ENCODE peak calls at places on chromosomes 7 and 10, in four cellular contexts. One of them, this sample, is unnamed.

GRCh38 chr7:92397542-92397941 is 49.7 kb upstream of the GATAD1 start:
- DNase-seq in anterior cingulate cortex: no peak
- DNase-seq in stimulated activated naive CD8-positive, alpha-beta T cell treated with anti-CD3 and anti-CD28 coated beads, Interleukin-15, amount 100 ng/mL, for 72 hours: no peak
- DNase-seq in HTR-8/SVneo: no peak
- DNase-seq in this sample: no peak

GRCh38 chr7:107103369-107103768 is 58.9 kb downstream of the PRKAR2B start:
- DNase-seq in HTR-8/SVneo: peak; percentile 57
- DNase-seq in stimulated activated naive CD8-positive, alpha-beta T cell treated with anti-CD3 and anti-CD28 coated beads, Interleukin-15, amount 100 ng/mL, for 72 hours: no peak
- DNase-seq in anterior cingulate cortex: no peak
- DNase-seq in this sample: no peak

GRCh38 chr7:25727446-25727845 is 424.6 kb upstream of the NFE2L3 start:
- DNase-seq in HTR-8/SVneo: no peak
- DNase-seq in anterior cingulate cortex: no peak
- DNase-seq in stimulated activated naive CD8-positive, alpha-beta T cell treated with anti-CD3 and anti-CD28 coated beads, Interleukin-15, amount 100 ng/mL, for 72 hours: no peak
- DNase-seq in this sample: no peak

GRCh38 chr10:24451325-24451820 is 242.4 kb downstream of the KIAA1217 start:
- DNase-seq in HTR-8/SVneo: no peak
- DNase-seq in anterior cingulate cortex: no peak
- DNase-seq in stimulated activated naive CD8-positive, alpha-beta T cell treated with anti-CD3 and anti-CD28 coated beads, Interleukin-15, amount 100 ng/mL, for 72 hours: no peak
- DNase-seq in this sample: no peak

GRCh38 chr7:142188159-142188558 is 69.7 kb downstream of the PRSS58 start:
- DNase-seq in anterior cingulate cortex: no peak
- DNase-seq in stimulated activated naive CD8-positive, alpha-beta T cell treated with anti-CD3 and anti-CD28 coated beads, Interleukin-15, amount 100 ng/mL, for 72 hours: no peak
- DNase-seq in HTR-8/SVneo: no peak
- DNase-seq in this sample: no peak

GRCh38 chr7:15921576-15921975 is 235.1 kb upstream of the MEOX2 start:
- DNase-seq in stimulated activated naive CD8-positive, alpha-beta T cell treated with anti-CD3 and anti-CD28 coated beads, Interleukin-15, amount 100 ng/mL, for 72 hours: no peak
- DNase-seq in HTR-8/SVneo: peak; percentile 13
- DNase-seq in anterior cingulate cortex: no peak
- DNase-seq in this sample: no peak

GRCh38 chr7:105776986-105777910 is 99.2 kb downstream of the ATXN7L1 start:
- DNase-seq in stimulated activated naive CD8-positive, alpha-beta T cell treated with anti-CD3 and anti-CD28 coated beads, Interleukin-15, amount 100 ng/mL, for 72 hours: no peak
- DNase-seq in anterior cingulate cortex: no peak
- DNase-seq in HTR-8/SVneo: no peak
- DNase-seq in this sample: peak; percentile 25

GRCh38 chr7:139232893-139233292 is 1.9 kb downstream of the UBN2 start:
- DNase-seq in HTR-8/SVneo: peak; percentile 21
- DNase-seq in anterior cingulate cortex: no peak
- DNase-seq in stimulated activated naive CD8-positive, alpha-beta T cell treated with anti-CD3 and anti-CD28 coated beads, Interleukin-15, amount 100 ng/mL, for 72 hours: no peak
- DNase-seq in this sample: no peak

GRCh38 chr7:47893238-47893637 is 55.0 kb downstream of the PKD1L1 start:
- DNase-seq in HTR-8/SVneo: peak; percentile 41
- DNase-seq in stimulated activated naive CD8-positive, alpha-beta T cell treated with anti-CD3 and anti-CD28 coated beads, Interleukin-15, amount 100 ng/mL, for 72 hours: no peak
- DNase-seq in anterior cingulate cortex: no peak
- DNase-seq in this sample: no peak

GRCh38 chr7:137753067-137753466 is 93.7 kb downstream of the DGKI start:
- DNase-seq in stimulated activated naive CD8-positive, alpha-beta T cell treated with anti-CD3 and anti-CD28 coated beads, Interleukin-15, amount 100 ng/mL, for 72 hours: no peak
- DNase-seq in HTR-8/SVneo: no peak
- DNase-seq in anterior cingulate cortex: no peak
- DNase-seq in this sample: no peak

GRCh38 chr10:16119445-16119844 is 259.1 kb upstream of the MINDY3 start:
- DNase-seq in anterior cingulate cortex: no peak
- DNase-seq in stimulated activated naive CD8-positive, alpha-beta T cell treated with anti-CD3 and anti-CD28 coated beads, Interleukin-15, amount 100 ng/mL, for 72 hours: no peak
- DNase-seq in HTR-8/SVneo: no peak
- DNase-seq in this sample: no peak

GRCh38 chr7:697259-697615 is 29.3 kb upstream of the DNAAF5 start:
- DNase-seq in anterior cingulate cortex: no peak
- DNase-seq in stimulated activated naive CD8-positive, alpha-beta T cell treated with anti-CD3 and anti-CD28 coated beads, Interleukin-15, amount 100 ng/mL, for 72 hours: no peak
- DNase-seq in HTR-8/SVneo: no peak
- DNase-seq in this sample: no peak

GRCh38 chr10:127163632-127164031 is 32.8 kb downstream of the INSYN2A start:
- DNase-seq in anterior cingulate cortex: no peak
- DNase-seq in HTR-8/SVneo: no peak
- DNase-seq in stimulated activated naive CD8-positive, alpha-beta T cell treated with anti-CD3 and anti-CD28 coated beads, Interleukin-15, amount 100 ng/mL, for 72 hours: no peak
- DNase-seq in this sample: no peak

GRCh38 chr7:121398246-121398645 is 2.1 kb upstream of the FAM3C start:
- DNase-seq in stimulated activated naive CD8-positive, alpha-beta T cell treated with anti-CD3 and anti-CD28 coated beads, Interleukin-15, amount 100 ng/mL, for 72 hours: no peak
- DNase-seq in HTR-8/SVneo: no peak
- DNase-seq in anterior cingulate cortex: no peak
- DNase-seq in this sample: no peak

GRCh38 chr7:101410743-101411476 is 48.2 kb downstream of the COL26A1 start:
- DNase-seq in anterior cingulate cortex: peak; percentile 10
- DNase-seq in stimulated activated naive CD8-positive, alpha-beta T cell treated with anti-CD3 and anti-CD28 coated beads, Interleukin-15, amount 100 ng/mL, for 72 hours: peak; percentile 41
- DNase-seq in HTR-8/SVneo: peak; percentile 59
- DNase-seq in this sample: no peak

GRCh38 chr7:148944935-148945934 is 61.1 kb upstream of the EZH2 start:
- DNase-seq in HTR-8/SVneo: no peak
- DNase-seq in anterior cingulate cortex: no peak
- DNase-seq in stimulated activated naive CD8-positive, alpha-beta T cell treated with anti-CD3 and anti-CD28 coated beads, Interleukin-15, amount 100 ng/mL, for 72 hours: no peak
- DNase-seq in this sample: peak; percentile 14

GRCh38 chr10:31001740-31002139 is 29.9 kb downstream of the ZNF438 start:
- DNase-seq in anterior cingulate cortex: no peak
- DNase-seq in HTR-8/SVneo: no peak
- DNase-seq in stimulated activated naive CD8-positive, alpha-beta T cell treated with anti-CD3 and anti-CD28 coated beads, Interleukin-15, amount 100 ng/mL, for 72 hours: no peak
- DNase-seq in this sample: no peak

GRCh38 chr10:76880931-76881330 is 756.7 kb downstream of the KCNMA1 start:
- DNase-seq in anterior cingulate cortex: no peak
- DNase-seq in stimulated activated naive CD8-positive, alpha-beta T cell treated with anti-CD3 and anti-CD28 coated beads, Interleukin-15, amount 100 ng/mL, for 72 hours: no peak
- DNase-seq in HTR-8/SVneo: no peak
- DNase-seq in this sample: no peak

GRCh38 chr10:98696516-98696915 is 249.8 kb upstream of the HPS1 start:
- DNase-seq in stimulated activated naive CD8-positive, alpha-beta T cell treated with anti-CD3 and anti-CD28 coated beads, Interleukin-15, amount 100 ng/mL, for 72 hours: no peak
- DNase-seq in HTR-8/SVneo: no peak
- DNase-seq in anterior cingulate cortex: no peak
- DNase-seq in this sample: no peak

GRCh38 chr7:51311166-51311565 is 5.4 kb downstream of the COBL start:
- DNase-seq in stimulated activated naive CD8-positive, alpha-beta T cell treated with anti-CD3 and anti-CD28 coated beads, Interleukin-15, amount 100 ng/mL, for 72 hours: no peak
- DNase-seq in anterior cingulate cortex: no peak
- DNase-seq in HTR-8/SVneo: no peak
- DNase-seq in this sample: no peak

GRCh38 chr10:85979598-85979997 is 387.0 kb downstream of the GRID1 start:
- DNase-seq in anterior cingulate cortex: no peak
- DNase-seq in HTR-8/SVneo: no peak
- DNase-seq in stimulated activated naive CD8-positive, alpha-beta T cell treated with anti-CD3 and anti-CD28 coated beads, Interleukin-15, amount 100 ng/mL, for 72 hours: no peak
- DNase-seq in this sample: no peak

GRCh38 chr7:133828906-133829305 is 298.2 kb upstream of the LRGUK start:
- DNase-seq in HTR-8/SVneo: no peak
- DNase-seq in anterior cingulate cortex: no peak
- DNase-seq in stimulated activated naive CD8-positive, alpha-beta T cell treated with anti-CD3 and anti-CD28 coated beads, Interleukin-15, amount 100 ng/mL, for 72 hours: no peak
- DNase-seq in this sample: no peak

GRCh38 chr7:79091661-79092060 is 361.8 kb downstream of the MAGI2 start:
- DNase-seq in HTR-8/SVneo: no peak
- DNase-seq in anterior cingulate cortex: no peak
- DNase-seq in stimulated activated naive CD8-positive, alpha-beta T cell treated with anti-CD3 and anti-CD28 coated beads, Interleukin-15, amount 100 ng/mL, for 72 hours: no peak
- DNase-seq in this sample: no peak

GRCh38 chr7:77696643-77697534 is 630 bp downstream of the RSBN1L start:
- DNase-seq in stimulated activated naive CD8-positive, alpha-beta T cell treated with anti-CD3 and anti-CD28 coated beads, Interleukin-15, amount 100 ng/mL, for 72 hours: peak; percentile 70
- DNase-seq in anterior cingulate cortex: peak; percentile 76
- DNase-seq in HTR-8/SVneo: no peak
- DNase-seq in this sample: no peak

GRCh38 chr7:5997210-5997808 is 11.5 kb downstream of the PMS2 start:
- DNase-seq in HTR-8/SVneo: peak; percentile 79
- DNase-seq in stimulated activated naive CD8-positive, alpha-beta T cell treated with anti-CD3 and anti-CD28 coated beads, Interleukin-15, amount 100 ng/mL, for 72 hours: no peak
- DNase-seq in anterior cingulate cortex: no peak
- DNase-seq in this sample: peak; percentile 8

GRCh38 chr7:74297516-74298233 is 8.5 kb downstream of the CLIP2 start:
- DNase-seq in anterior cingulate cortex: no peak
- DNase-seq in stimulated activated naive CD8-positive, alpha-beta T cell treated with anti-CD3 and anti-CD28 coated beads, Interleukin-15, amount 100 ng/mL, for 72 hours: no peak
- DNase-seq in HTR-8/SVneo: no peak
- DNase-seq in this sample: no peak

GRCh38 chr10:11005626-11006427 is 11.8 kb upstream of the CELF2 start:
- DNase-seq in HTR-8/SVneo: no peak
- DNase-seq in stimulated activated naive CD8-positive, alpha-beta T cell treated with anti-CD3 and anti-CD28 coated beads, Interleukin-15, amount 100 ng/mL, for 72 hours: no peak
- DNase-seq in anterior cingulate cortex: no peak
- DNase-seq in this sample: no peak